ENCODE peak calls at places on chromosomes 3 and 15, in six cellular contexts. One of them, this sample, is unnamed.

GRCh38 chr15:27835233-27835939 is 263.7 kb downstream of the OCA2 start:
- DNase-seq in GM23248: no peak
- DNase-seq in PC-3: no peak
- DNase-seq in adipocyte: no peak
- DNase-seq in H1: no peak
- DNase-seq in neural progenitor cell: no peak
- DNase-seq in this sample: no peak

GRCh38 chr3:12828751-12829150 is 12.6 kb downstream of the RPL32 start:
- DNase-seq in neural progenitor cell: no peak
- DNase-seq in adipocyte: no peak
- DNase-seq in PC-3: peak; percentile 88
- DNase-seq in H1: no peak
- DNase-seq in GM23248: no peak
- DNase-seq in this sample: no peak

GRCh38 chr3:141498592-141499223 is 11.9 kb downstream of the RASA2 start:
- DNase-seq in GM23248: no peak
- DNase-seq in H1: no peak
- DNase-seq in neural progenitor cell: no peak
- DNase-seq in PC-3: no peak
- DNase-seq in adipocyte: no peak
- DNase-seq in this sample: peak; percentile 57

GRCh38 chr3:125129512-125129962 is 73.7 kb upstream of the HEG1 start:
- DNase-seq in PC-3: peak; percentile 79
- DNase-seq in H1: no peak
- DNase-seq in neural progenitor cell: no peak
- DNase-seq in adipocyte: peak; percentile 99
- DNase-seq in GM23248: peak; percentile 99
- DNase-seq in this sample: peak; percentile 56

GRCh38 chr15:25176991-25177954 is 222.5 kb downstream of the SNRPN start:
- DNase-seq in H1: peak; percentile 26
- DNase-seq in PC-3: no peak
- DNase-seq in GM23248: no peak
- DNase-seq in neural progenitor cell: no peak
- DNase-seq in adipocyte: no peak
- DNase-seq in this sample: peak; percentile 9

GRCh38 chr15:62482715-62483429 is 317.8 kb upstream of the C2CD4B start:
- DNase-seq in PC-3: peak; percentile 5
- DNase-seq in H1: peak; percentile 75
- DNase-seq in neural progenitor cell: peak; percentile 72
- DNase-seq in adipocyte: peak; percentile 18
- DNase-seq in GM23248: peak; percentile 81
- DNase-seq in this sample: no peak

GRCh38 chr3:40055956-40056355 is 246.5 kb downstream of the MYRIP start:
- DNase-seq in H1: no peak
- DNase-seq in neural progenitor cell: no peak
- DNase-seq in adipocyte: peak; percentile 36
- DNase-seq in PC-3: no peak
- DNase-seq in GM23248: peak; percentile 35
- DNase-seq in this sample: no peak

GRCh38 chr3:64454768-64455167 is 229.5 kb upstream of the PRICKLE2 start:
- DNase-seq in H1: no peak
- DNase-seq in neural progenitor cell: no peak
- DNase-seq in adipocyte: no peak
- DNase-seq in GM23248: no peak
- DNase-seq in PC-3: no peak
- DNase-seq in this sample: no peak

GRCh38 chr15:51310064-51310463 is 28.3 kb downstream of the CYP19A1 start:
- DNase-seq in GM23248: peak; percentile 79
- DNase-seq in neural progenitor cell: no peak
- DNase-seq in H1: no peak
- DNase-seq in adipocyte: peak; percentile 35
- DNase-seq in PC-3: no peak
- DNase-seq in this sample: no peak

GRCh38 chr3:70488131-70488530 is 175.7 kb upstream of the MDFIC2 start:
- DNase-seq in adipocyte: no peak
- DNase-seq in neural progenitor cell: no peak
- DNase-seq in H1: no peak
- DNase-seq in PC-3: no peak
- DNase-seq in GM23248: peak; percentile 1
- DNase-seq in this sample: no peak

GRCh38 chr3:138049157-138049919 is 39.4 kb downstream of the CLDN18 start:
- DNase-seq in neural progenitor cell: peak; percentile 19
- DNase-seq in PC-3: no peak
- DNase-seq in adipocyte: peak; percentile 64
- DNase-seq in GM23248: peak; percentile 79
- DNase-seq in H1: no peak
- DNase-seq in this sample: no peak

GRCh38 chr3:12994607-12995388 is 78.4 kb downstream of the IQSEC1 start:
- DNase-seq in H1: peak; percentile 97
- DNase-seq in neural progenitor cell: peak; percentile 92
- DNase-seq in GM23248: peak; percentile 89
- DNase-seq in PC-3: peak; percentile 89
- DNase-seq in adipocyte: peak; percentile 95
- DNase-seq in this sample: peak; percentile 88

GRCh38 chr3:45178131-45179023 is 32.2 kb upstream of the CDCP1 start:
- DNase-seq in H1: no peak
- DNase-seq in PC-3: no peak
- DNase-seq in GM23248: no peak
- DNase-seq in adipocyte: peak; percentile 76
- DNase-seq in neural progenitor cell: no peak
- DNase-seq in this sample: no peak

GRCh38 chr3:46929324-46929723 is 47.2 kb downstream of the CCDC12 start:
- DNase-seq in H1: no peak
- DNase-seq in neural progenitor cell: no peak
- DNase-seq in adipocyte: no peak
- DNase-seq in PC-3: no peak
- DNase-seq in GM23248: no peak
- DNase-seq in this sample: peak; percentile 76

GRCh38 chr3:61715886-61716527 is 154.6 kb downstream of the PTPRG start:
- DNase-seq in PC-3: no peak
- DNase-seq in neural progenitor cell: no peak
- DNase-seq in adipocyte: no peak
- DNase-seq in GM23248: no peak
- DNase-seq in H1: no peak
- DNase-seq in this sample: no peak

GRCh38 chr3:127525373-127525772 is 65.2 kb downstream of the TPRA1 start:
- DNase-seq in adipocyte: no peak
- DNase-seq in GM23248: peak; percentile 63
- DNase-seq in H1: no peak
- DNase-seq in neural progenitor cell: no peak
- DNase-seq in PC-3: peak; percentile 89
- DNase-seq in this sample: no peak

GRCh38 chr3:138455801-138456716 is 21.6 kb downstream of the ESYT3 start:
- DNase-seq in GM23248: peak; percentile 41
- DNase-seq in adipocyte: no peak
- DNase-seq in PC-3: peak; percentile 6
- DNase-seq in neural progenitor cell: no peak
- DNase-seq in H1: no peak
- DNase-seq in this sample: no peak

GRCh38 chr3:140164922-140165590 is 230.1 kb downstream of the CLSTN2 start:
- DNase-seq in PC-3: peak; percentile 2
- DNase-seq in H1: peak; percentile 17
- DNase-seq in GM23248: no peak
- DNase-seq in adipocyte: peak; percentile 31
- DNase-seq in neural progenitor cell: no peak
- DNase-seq in this sample: no peak

GRCh38 chr3:2390926-2391532 is 292.4 kb downstream of the CNTN4 start:
- DNase-seq in PC-3: no peak
- DNase-seq in GM23248: no peak
- DNase-seq in adipocyte: no peak
- DNase-seq in H1: no peak
- DNase-seq in neural progenitor cell: no peak
- DNase-seq in this sample: no peak

GRCh38 chr15:44882499-44882968 is 74.0 kb upstream of the TERB2 start:
- DNase-seq in PC-3: peak; percentile 16
- DNase-seq in neural progenitor cell: no peak
- DNase-seq in GM23248: no peak
- DNase-seq in H1: no peak
- DNase-seq in adipocyte: no peak
- DNase-seq in this sample: no peak

GRCh38 chr3:156687023-156687422 is 12.6 kb downstream of the TIPARP start:
- DNase-seq in H1: no peak
- DNase-seq in PC-3: no peak
- DNase-seq in neural progenitor cell: no peak
- DNase-seq in adipocyte: no peak
- DNase-seq in GM23248: peak; percentile 44
- DNase-seq in this sample: no peak

GRCh38 chr3:48433472-48434118 is 3.7 kb upstream of the PLXNB1 start:
- DNase-seq in neural progenitor cell: peak; percentile 69
- DNase-seq in adipocyte: no peak
- DNase-seq in GM23248: peak; percentile 83
- DNase-seq in PC-3: peak; percentile 26
- DNase-seq in H1: no peak
- DNase-seq in this sample: peak; percentile 89
- H3K9ac ChIP-seq in neural progenitor cell: no peak overlapping the region
- H3K9ac ChIP-seq in adipocyte: peak overlapping the region; percentile 77
- H3K9ac ChIP-seq in GM23248: peak overlapping the region; percentile 48
- H3K9ac ChIP-seq in PC-3: no peak overlapping the region
- H3K9ac ChIP-seq in H1: no peak overlapping the region
- H3K9ac ChIP-seq in this sample: no peak overlapping the region

GRCh38 chr15:90421527-90421926 is 33.5 kb downstream of the IQGAP1 start:
- DNase-seq in neural progenitor cell: no peak
- DNase-seq in PC-3: no peak
- DNase-seq in H1: no peak
- DNase-seq in GM23248: no peak
- DNase-seq in adipocyte: peak; percentile 61
- DNase-seq in this sample: no peak

GRCh38 chr15:90427185-90427584 is 39.1 kb downstream of the IQGAP1 start:
- DNase-seq in H1: no peak
- DNase-seq in adipocyte: no peak
- DNase-seq in GM23248: no peak
- DNase-seq in neural progenitor cell: no peak
- DNase-seq in PC-3: no peak
- DNase-seq in this sample: no peak

GRCh38 chr15:90425726-90426346 is 37.8 kb downstream of the IQGAP1 start:
- DNase-seq in PC-3: no peak
- DNase-seq in adipocyte: peak; percentile 49
- DNase-seq in neural progenitor cell: peak; percentile 45
- DNase-seq in H1: no peak
- DNase-seq in GM23248: no peak
- DNase-seq in this sample: no peak

GRCh38 chr15:90422043-90422442 is 34.0 kb downstream of the IQGAP1 start:
- DNase-seq in neural progenitor cell: no peak
- DNase-seq in adipocyte: no peak
- DNase-seq in GM23248: no peak
- DNase-seq in PC-3: no peak
- DNase-seq in H1: no peak
- DNase-seq in this sample: no peak

DNA sequence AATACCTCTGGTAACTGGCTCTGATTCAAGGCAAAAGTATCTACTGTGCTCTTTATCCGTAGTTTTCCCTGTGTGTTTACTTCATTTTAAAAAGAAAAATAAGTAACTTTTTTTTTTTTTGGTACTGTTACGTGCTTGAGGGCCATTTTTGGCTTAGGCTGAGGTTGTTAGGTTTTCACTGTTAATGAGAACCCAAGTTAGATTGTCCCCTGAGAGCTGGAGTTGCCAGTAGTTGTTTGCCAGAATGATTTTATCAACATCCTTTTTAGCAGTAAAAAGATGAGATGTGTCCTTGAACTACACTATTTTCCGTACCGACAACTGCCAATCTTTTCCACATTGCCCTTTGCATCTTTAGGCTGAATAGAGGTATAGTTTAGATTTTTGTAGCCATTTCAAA is 35.9 kb downstream of the IQGAP1 start:
- DNase-seq in neural progenitor cell: no peak
- DNase-seq in PC-3: no peak
- DNase-seq in GM23248: no peak
- DNase-seq in H1: no peak
- DNase-seq in adipocyte: peak; percentile 27
- DNase-seq in this sample: no peak
- H3K9ac ChIP-seq in neural progenitor cell: no peak overlapping the region
- H3K9ac ChIP-seq in PC-3: no peak overlapping the region
- H3K9ac ChIP-seq in GM23248: no peak overlapping the region
- H3K9ac ChIP-seq in H1: no peak overlapping the region
- H3K9ac ChIP-seq in adipocyte: no peak overlapping the region
- H3K9ac ChIP-seq in this sample: no peak overlapping the region

DNA sequence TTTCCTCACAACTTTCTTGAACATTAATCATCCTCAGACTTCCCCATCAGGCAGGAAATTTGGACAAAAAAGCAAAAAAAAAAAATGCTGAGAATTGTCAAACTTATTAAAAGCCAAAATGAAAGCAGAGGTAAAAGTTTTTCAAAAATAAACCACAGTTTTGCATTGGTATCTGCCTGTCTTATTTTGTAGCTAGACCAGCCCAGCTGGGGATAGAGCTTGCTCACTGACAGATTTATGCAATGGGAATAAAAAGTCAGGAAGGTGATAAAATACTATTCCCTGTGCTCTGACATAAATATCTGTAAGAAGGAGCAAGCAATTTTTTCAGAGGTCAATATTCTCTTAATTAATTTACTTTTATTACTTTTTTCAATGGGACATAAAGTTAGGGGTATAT is 1006.7 kb upstream of the ALCAM start:
- DNase-seq in PC-3: no peak
- DNase-seq in neural progenitor cell: no peak
- DNase-seq in adipocyte: no peak
- DNase-seq in H1: no peak
- DNase-seq in GM23248: no peak
- DNase-seq in this sample: no peak
- H3K9ac ChIP-seq in PC-3: no peak overlapping the region
- H3K9ac ChIP-seq in neural progenitor cell: no peak overlapping the region
- H3K9ac ChIP-seq in adipocyte: peak overlapping the region; percentile 23
- H3K9ac ChIP-seq in H1: no peak overlapping the region
- H3K9ac ChIP-seq in GM23248: peak overlapping the region; percentile 36
- H3K9ac ChIP-seq in this sample: no peak overlapping the region

GRCh38 chr3:187367561-187368103 is 553 bp upstream of the RTP4 start:
- DNase-seq in neural progenitor cell: no peak
- DNase-seq in PC-3: no peak
- DNase-seq in adipocyte: no peak
- DNase-seq in GM23248: no peak
- DNase-seq in H1: no peak
- DNase-seq in this sample: no peak
- H3K9ac ChIP-seq in neural progenitor cell: no peak overlapping the region
- H3K9ac ChIP-seq in PC-3: no peak overlapping the region
- H3K9ac ChIP-seq in adipocyte: peak overlapping the region; percentile 81
- H3K9ac ChIP-seq in GM23248: peak overlapping the region; percentile 86
- H3K9ac ChIP-seq in H1: no peak overlapping the region
- H3K9ac ChIP-seq in this sample: peak overlapping the region; percentile 68

This sample was measured in colonic mucosa.